ENCODE peak calls at places on chromosome 16, in ten cellular contexts. One of them, this sample, is unnamed.

GRCh38 chr16:80569440-80570105 is 28.8 kb downstream of the DYNLRB2 start:
- DNase-seq in tibial artery: no peak
- DNase-seq in upper lobe of left lung: no peak
- DNase-seq in cardiac fibroblast: peak
- DNase-seq in thoracic aorta: no peak
- DNase-seq in fibroblast of the aortic adventitia: peak
- DNase-seq in GM12865: peak
- DNase-seq in right lobe of liver: no peak
- DNase-seq in heart right ventricle: no peak
- DNase-seq in upper lobe of right lung: no peak
- DNase-seq in this sample: peak

GRCh38 chr16:48536600-48537200 is 73.3 kb downstream of the N4BP1 start:
- DNase-seq in tibial artery: no peak
- DNase-seq in upper lobe of left lung: no peak
- DNase-seq in cardiac fibroblast: peak
- DNase-seq in thoracic aorta: no peak
- DNase-seq in fibroblast of the aortic adventitia: peak
- DNase-seq in GM12865: peak
- DNase-seq in right lobe of liver: no peak
- DNase-seq in heart right ventricle: no peak
- DNase-seq in upper lobe of right lung: no peak
- DNase-seq in this sample: peak

GRCh38 chr16:56611281-56611833 is 3.0 kb downstream of the MT2A start:
- DNase-seq in tibial artery: peak
- DNase-seq in upper lobe of left lung: peak
- DNase-seq in cardiac fibroblast: peak
- DNase-seq in thoracic aorta: peak
- DNase-seq in fibroblast of the aortic adventitia: peak
- DNase-seq in GM12865: no peak
- DNase-seq in right lobe of liver: peak
- DNase-seq in heart right ventricle: peak
- DNase-seq in upper lobe of right lung: no peak
- DNase-seq in this sample: peak

GRCh38 chr16:65988019-65988418 is 378.5 kb upstream of the CDH5 start:
- DNase-seq in tibial artery: no peak
- DNase-seq in upper lobe of left lung: no peak
- DNase-seq in cardiac fibroblast: peak
- DNase-seq in thoracic aorta: no peak
- DNase-seq in fibroblast of the aortic adventitia: peak
- DNase-seq in GM12865: no peak
- DNase-seq in right lobe of liver: no peak
- DNase-seq in heart right ventricle: no peak
- DNase-seq in upper lobe of right lung: no peak
- DNase-seq in this sample: no peak

GRCh38 chr16:70746708-70747424 is 54.1 kb downstream of the VAC14 start:
- DNase-seq in tibial artery: peak
- DNase-seq in upper lobe of left lung: peak
- DNase-seq in cardiac fibroblast: peak
- DNase-seq in thoracic aorta: peak
- DNase-seq in fibroblast of the aortic adventitia: peak
- DNase-seq in GM12865: peak
- DNase-seq in right lobe of liver: peak
- DNase-seq in heart right ventricle: peak
- DNase-seq in upper lobe of right lung: peak
- DNase-seq in this sample: peak

GRCh38 chr16:48441106-48441505 is 55.9 kb upstream of the SIAH1 start:
- DNase-seq in tibial artery: no peak
- DNase-seq in upper lobe of left lung: no peak
- DNase-seq in cardiac fibroblast: no peak
- DNase-seq in thoracic aorta: no peak
- DNase-seq in fibroblast of the aortic adventitia: no peak
- DNase-seq in GM12865: no peak
- DNase-seq in right lobe of liver: no peak
- DNase-seq in heart right ventricle: no peak
- DNase-seq in upper lobe of right lung: no peak
- DNase-seq in this sample: no peak

GRCh38 chr16:12833939-12834338 is 30.3 kb upstream of the CPPED1 start:
- DNase-seq in tibial artery: no peak
- DNase-seq in upper lobe of left lung: no peak
- DNase-seq in cardiac fibroblast: no peak
- DNase-seq in thoracic aorta: no peak
- DNase-seq in fibroblast of the aortic adventitia: no peak
- DNase-seq in GM12865: no peak
- DNase-seq in right lobe of liver: no peak
- DNase-seq in heart right ventricle: no peak
- DNase-seq in upper lobe of right lung: no peak
- DNase-seq in this sample: peak

GRCh38 chr16:66296591-66296990 is 69.9 kb upstream of the CDH5 start:
- DNase-seq in tibial artery: no peak
- DNase-seq in upper lobe of left lung: no peak
- DNase-seq in cardiac fibroblast: no peak
- DNase-seq in thoracic aorta: no peak
- DNase-seq in fibroblast of the aortic adventitia: no peak
- DNase-seq in GM12865: no peak
- DNase-seq in right lobe of liver: no peak
- DNase-seq in heart right ventricle: no peak
- DNase-seq in upper lobe of right lung: no peak
- DNase-seq in this sample: no peak

GRCh38 chr16:71895679-71896385 is 501 bp downstream of the IST1 start:
- DNase-seq in tibial artery: no peak
- DNase-seq in upper lobe of left lung: peak
- DNase-seq in cardiac fibroblast: peak
- DNase-seq in thoracic aorta: no peak
- DNase-seq in fibroblast of the aortic adventitia: peak
- DNase-seq in GM12865: peak
- DNase-seq in right lobe of liver: peak
- DNase-seq in heart right ventricle: peak
- DNase-seq in upper lobe of right lung: peak
- DNase-seq in this sample: peak

GRCh38 chr16:71894921-71895678 is at the start of gene IST1:
- DNase-seq in tibial artery: peak
- DNase-seq in upper lobe of left lung: peak
- DNase-seq in cardiac fibroblast: peak
- DNase-seq in thoracic aorta: peak
- DNase-seq in fibroblast of the aortic adventitia: peak
- DNase-seq in GM12865: peak
- DNase-seq in right lobe of liver: peak
- DNase-seq in heart right ventricle: peak
- DNase-seq in upper lobe of right lung: peak
- DNase-seq in this sample: peak

GRCh38 chr16:71893888-71894228 is 1.5 kb upstream of the IST1 start:
- DNase-seq in tibial artery: no peak
- DNase-seq in upper lobe of left lung: no peak
- DNase-seq in cardiac fibroblast: no peak
- DNase-seq in thoracic aorta: no peak
- DNase-seq in fibroblast of the aortic adventitia: no peak
- DNase-seq in GM12865: no peak
- DNase-seq in right lobe of liver: no peak
- DNase-seq in heart right ventricle: no peak
- DNase-seq in upper lobe of right lung: no peak
- DNase-seq in this sample: no peak

GRCh38 chr16:71896688-71897368 is 1.5 kb downstream of the IST1 start:
- DNase-seq in tibial artery: no peak
- DNase-seq in upper lobe of left lung: no peak
- DNase-seq in cardiac fibroblast: no peak
- DNase-seq in thoracic aorta: no peak
- DNase-seq in fibroblast of the aortic adventitia: no peak
- DNase-seq in GM12865: no peak
- DNase-seq in right lobe of liver: no peak
- DNase-seq in heart right ventricle: no peak
- DNase-seq in upper lobe of right lung: no peak
- DNase-seq in this sample: no peak

GRCh38 chr16:71894229-71894920 is 956 bp upstream of the IST1 start:
- DNase-seq in tibial artery: peak
- DNase-seq in upper lobe of left lung: peak
- DNase-seq in cardiac fibroblast: peak
- DNase-seq in thoracic aorta: no peak
- DNase-seq in fibroblast of the aortic adventitia: peak
- DNase-seq in GM12865: peak
- DNase-seq in right lobe of liver: peak
- DNase-seq in heart right ventricle: peak
- DNase-seq in upper lobe of right lung: peak
- DNase-seq in this sample: peak
- TF ChIP-seq CTCF in tibial artery: no peak
- TF ChIP-seq CTCF in upper lobe of left lung: no peak
- TF ChIP-seq CTCF in cardiac fibroblast: no peak
- TF ChIP-seq CTCF in thoracic aorta: no peak
- TF ChIP-seq CTCF in fibroblast of the aortic adventitia: no peak
- TF ChIP-seq CTCF in GM12865: no peak
- TF ChIP-seq CTCF in right lobe of liver: no peak
- TF ChIP-seq CTCF in heart right ventricle: peak
- TF ChIP-seq CTCF in upper lobe of right lung: no peak
- TF ChIP-seq CTCF in this sample: peak

GRCh38 chr16:2954228-2954627 is 9.8 kb upstream of the KREMEN2 start:
- DNase-seq in tibial artery: no peak
- DNase-seq in upper lobe of left lung: no peak
- DNase-seq in cardiac fibroblast: no peak
- DNase-seq in thoracic aorta: no peak
- DNase-seq in fibroblast of the aortic adventitia: no peak
- DNase-seq in GM12865: no peak
- DNase-seq in right lobe of liver: no peak
- DNase-seq in heart right ventricle: no peak
- DNase-seq in upper lobe of right lung: no peak
- DNase-seq in this sample: no peak
- H3K4me3 ChIP-seq in tibial artery: no peak
- H3K4me3 ChIP-seq in upper lobe of left lung: no peak
- H3K4me3 ChIP-seq in cardiac fibroblast: no peak
- H3K4me3 ChIP-seq in thoracic aorta: no peak
- H3K4me3 ChIP-seq in fibroblast of the aortic adventitia: no peak
- H3K4me3 ChIP-seq in GM12865: no peak
- H3K4me3 ChIP-seq in right lobe of liver: no peak
- H3K4me3 ChIP-seq in heart right ventricle: no peak
- H3K4me3 ChIP-seq in upper lobe of right lung: no peak
- H3K4me3 ChIP-seq in this sample: no peak

GRCh38 chr16:9136596-9136995 is 45.2 kb downstream of the HAPSTR1 start:
- DNase-seq in tibial artery: peak
- DNase-seq in upper lobe of left lung: no peak
- DNase-seq in cardiac fibroblast: no peak
- DNase-seq in thoracic aorta: no peak
- DNase-seq in fibroblast of the aortic adventitia: no peak
- DNase-seq in GM12865: no peak
- DNase-seq in right lobe of liver: no peak
- DNase-seq in heart right ventricle: no peak
- DNase-seq in upper lobe of right lung: peak
- DNase-seq in this sample: no peak

GRCh38 chr16:9138021-9138680 is 46.7 kb downstream of the HAPSTR1 start:
- DNase-seq in tibial artery: peak
- DNase-seq in upper lobe of left lung: no peak
- DNase-seq in cardiac fibroblast: no peak
- DNase-seq in thoracic aorta: no peak
- DNase-seq in fibroblast of the aortic adventitia: no peak
- DNase-seq in GM12865: no peak
- DNase-seq in right lobe of liver: no peak
- DNase-seq in heart right ventricle: no peak
- DNase-seq in upper lobe of right lung: peak
- DNase-seq in this sample: no peak

GRCh38 chr16:9135797-9136196 is 44.4 kb downstream of the HAPSTR1 start:
- DNase-seq in tibial artery: peak
- DNase-seq in upper lobe of left lung: no peak
- DNase-seq in cardiac fibroblast: no peak
- DNase-seq in thoracic aorta: no peak
- DNase-seq in fibroblast of the aortic adventitia: no peak
- DNase-seq in GM12865: peak
- DNase-seq in right lobe of liver: no peak
- DNase-seq in heart right ventricle: no peak
- DNase-seq in upper lobe of right lung: peak
- DNase-seq in this sample: no peak

GRCh38 chr16:9134306-9134705 is 42.9 kb downstream of the HAPSTR1 start:
- DNase-seq in tibial artery: peak
- DNase-seq in upper lobe of left lung: no peak
- DNase-seq in cardiac fibroblast: no peak
- DNase-seq in thoracic aorta: no peak
- DNase-seq in fibroblast of the aortic adventitia: no peak
- DNase-seq in GM12865: no peak
- DNase-seq in right lobe of liver: no peak
- DNase-seq in heart right ventricle: no peak
- DNase-seq in upper lobe of right lung: peak
- DNase-seq in this sample: no peak

GRCh38 chr16:9134739-9135138 is 43.3 kb downstream of the HAPSTR1 start:
- DNase-seq in tibial artery: peak
- DNase-seq in upper lobe of left lung: peak
- DNase-seq in cardiac fibroblast: peak
- DNase-seq in thoracic aorta: no peak
- DNase-seq in fibroblast of the aortic adventitia: peak
- DNase-seq in GM12865: peak
- DNase-seq in right lobe of liver: no peak
- DNase-seq in heart right ventricle: peak
- DNase-seq in upper lobe of right lung: peak
- DNase-seq in this sample: peak
- TF ChIP-seq CTCF in tibial artery: no peak
- TF ChIP-seq CTCF in upper lobe of left lung: peak
- TF ChIP-seq CTCF in cardiac fibroblast: peak
- TF ChIP-seq CTCF in thoracic aorta: peak
- TF ChIP-seq CTCF in fibroblast of the aortic adventitia: peak
- TF ChIP-seq CTCF in GM12865: peak
- TF ChIP-seq CTCF in right lobe of liver: peak
- TF ChIP-seq CTCF in heart right ventricle: peak
- TF ChIP-seq CTCF in upper lobe of right lung: peak
- TF ChIP-seq CTCF in this sample: peak

GRCh38 chr16:85553436-85554113 is 59.5 kb upstream of the GSE1 start:
- DNase-seq in tibial artery: peak
- DNase-seq in upper lobe of left lung: peak
- DNase-seq in cardiac fibroblast: peak
- DNase-seq in thoracic aorta: no peak
- DNase-seq in fibroblast of the aortic adventitia: peak
- DNase-seq in GM12865: peak
- DNase-seq in right lobe of liver: peak
- DNase-seq in heart right ventricle: peak
- DNase-seq in upper lobe of right lung: peak
- DNase-seq in this sample: peak

GRCh38 chr16:85551319-85551978 is 61.7 kb upstream of the GSE1 start:
- DNase-seq in tibial artery: no peak
- DNase-seq in upper lobe of left lung: no peak
- DNase-seq in cardiac fibroblast: no peak
- DNase-seq in thoracic aorta: no peak
- DNase-seq in fibroblast of the aortic adventitia: no peak
- DNase-seq in GM12865: no peak
- DNase-seq in right lobe of liver: no peak
- DNase-seq in heart right ventricle: no peak
- DNase-seq in upper lobe of right lung: no peak
- DNase-seq in this sample: no peak

GRCh38 chr16:85554791-85555548 is 58.2 kb upstream of the GSE1 start:
- DNase-seq in tibial artery: peak
- DNase-seq in upper lobe of left lung: peak
- DNase-seq in cardiac fibroblast: peak
- DNase-seq in thoracic aorta: peak
- DNase-seq in fibroblast of the aortic adventitia: peak
- DNase-seq in GM12865: peak
- DNase-seq in right lobe of liver: no peak
- DNase-seq in heart right ventricle: peak
- DNase-seq in upper lobe of right lung: peak
- DNase-seq in this sample: peak

GRCh38 chr16:85554114-85554790 is 58.9 kb upstream of the GSE1 start:
- DNase-seq in tibial artery: peak
- DNase-seq in upper lobe of left lung: peak
- DNase-seq in cardiac fibroblast: peak
- DNase-seq in thoracic aorta: no peak
- DNase-seq in fibroblast of the aortic adventitia: peak
- DNase-seq in GM12865: peak
- DNase-seq in right lobe of liver: peak
- DNase-seq in heart right ventricle: peak
- DNase-seq in upper lobe of right lung: peak
- DNase-seq in this sample: peak

DNA sequence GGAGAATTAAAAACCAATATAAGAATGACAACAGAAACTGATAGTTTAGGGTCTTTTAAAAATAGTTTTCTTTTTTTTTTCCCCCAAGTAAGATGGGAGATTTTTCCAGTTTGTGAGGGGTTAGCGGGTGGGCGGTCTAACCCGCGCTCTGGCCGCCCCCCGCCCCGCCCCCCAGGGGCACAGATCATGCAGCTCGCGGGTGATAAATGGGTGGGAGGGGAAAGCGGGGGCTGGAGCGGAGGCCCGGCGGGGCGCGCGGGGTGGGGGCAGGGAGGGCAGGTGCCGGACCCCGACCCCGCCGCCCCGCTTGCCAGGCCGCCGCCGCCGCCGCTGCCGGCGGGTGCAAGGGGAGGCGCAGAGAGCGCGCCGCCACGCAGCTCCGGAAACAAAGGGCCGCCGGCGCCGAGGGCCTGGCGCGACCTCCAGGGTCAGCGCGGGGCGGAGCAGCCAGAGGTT is 60.1 kb upstream of the GSE1 start:
- DNase-seq in tibial artery: no peak
- DNase-seq in upper lobe of left lung: no peak
- DNase-seq in cardiac fibroblast: no peak
- DNase-seq in thoracic aorta: no peak
- DNase-seq in fibroblast of the aortic adventitia: no peak
- DNase-seq in GM12865: no peak
- DNase-seq in right lobe of liver: no peak
- DNase-seq in heart right ventricle: no peak
- DNase-seq in upper lobe of right lung: peak
- DNase-seq in this sample: no peak
- H3K4me3 ChIP-seq in tibial artery: peak
- H3K4me3 ChIP-seq in upper lobe of left lung: peak
- H3K4me3 ChIP-seq in cardiac fibroblast: peak
- H3K4me3 ChIP-seq in thoracic aorta: peak
- H3K4me3 ChIP-seq in fibroblast of the aortic adventitia: peak
- H3K4me3 ChIP-seq in GM12865: peak
- H3K4me3 ChIP-seq in right lobe of liver: peak
- H3K4me3 ChIP-seq in heart right ventricle: peak
- H3K4me3 ChIP-seq in upper lobe of right lung: peak
- H3K4me3 ChIP-seq in this sample: peak